ENCODE peak calls at places on chromosomes 1 and 21, in ten cellular contexts. J is nucleus accumbens; X is activated naive CD4-positive, alpha-beta T cell treated with Interleukin-2 at 50 U/mL for 16 hours; Q is stromal cell of bone marrow; I is A673; A is epithelial cell of prostate; U is left cardiac atrium; D is nephron progenitor cell; E is OCI-LY7; Y is CD4-positive, CD25-positive, alpha-beta regulatory T cell. V is an unnamed sample.

GRCh38 chr1:175822575-175822974 is 79.2 kb upstream of the TNR start:
- DNase-seq in J (no peak), X (no peak), Q (peak; percentile 54), I (no peak), A (no peak), U (no peak), D (no peak), E (no peak), Y (no peak), V (no peak)

GRCh38 chr1:166905136-166905535 is 29.1 kb upstream of the TADA1 start:
- DNase-seq in J (no peak), X (no peak), Q (no peak), I (no peak), A (no peak), U (no peak), D (no peak), E (no peak), Y (no peak), V (no peak)

GRCh38 chr1:96116707-96117106 is 604.9 kb upstream of the PTBP2 start:
- DNase-seq in J (no peak), X (no peak), Q (no peak), I (peak; percentile 76), A (no peak), U (no peak), D (no peak), E (no peak), Y (no peak), V (no peak)

GRCh38 chr1:27299385-27300252 is 22.3 kb upstream of the TMEM222 start:
- DNase-seq in J (peak; percentile 29), X (no peak), Q (peak; percentile 84), I (no peak), A (peak; percentile 98), U (peak; percentile 77), D (peak; percentile 52), E (no peak), Y (no peak), V (no peak)

GRCh38 chr21:36188937-36189336 is 32.3 kb downstream of the DOP1B start:
- DNase-seq in J (no peak), X (no peak), Q (no peak), I (no peak), A (no peak), U (no peak), D (no peak), E (no peak), Y (peak; percentile 28), V (peak; percentile 26)

GRCh38 chr1:160365325-160365724 is 1.5 kb upstream of the NHLH1 start:
- DNase-seq in J (no peak), X (no peak), Q (no peak), I (no peak), A (no peak), U (no peak), D (no peak), E (no peak), Y (no peak), V (no peak)

GRCh38 chr1:64921761-64922160 is 44.6 kb downstream of the JAK1 start:
- DNase-seq in J (no peak), X (no peak), Q (no peak), I (no peak), A (no peak), U (no peak), D (no peak), E (no peak), Y (no peak), V (peak; percentile 85)

GRCh38 chr1:213783898-213784297 is 203.9 kb upstream of the PROX1 start:
- DNase-seq in J (no peak), X (no peak), Q (no peak), I (no peak), A (no peak), U (no peak), D (no peak), E (no peak), Y (no peak), V (no peak)

GRCh38 chr1:161047436-161048420 is 2.0 kb upstream of the USF1 start:
- DNase-seq in J (no peak), X (no peak), Q (no peak), I (no peak), A (no peak), U (no peak), D (no peak), E (no peak), Y (no peak), V (no peak)

GRCh38 chr1:8142955-8143629 is 117.0 kb upstream of the ERRFI1 start:
- DNase-seq in J (no peak), X (no peak), Q (no peak), I (no peak), A (no peak), U (no peak), D (no peak), E (no peak), Y (no peak), V (peak; percentile 38)

GRCh38 chr1:208538587-208538986 is 294.4 kb upstream of the PLXNA2 start:
- DNase-seq in J (no peak), X (no peak), Q (no peak), I (no peak), A (no peak), U (no peak), D (no peak), E (no peak), Y (no peak), V (no peak)

GRCh38 chr1:169928438-169929209 is 34.9 kb upstream of the SCYL3 start:
- DNase-seq in J (no peak), X (no peak), Q (peak; percentile 38), I (peak; percentile 59), A (no peak), U (no peak), D (no peak), E (peak; percentile 56), Y (peak; percentile 65), V (peak; percentile 51)

GRCh38 chr1:40838980-40839942 is 22.9 kb downstream of the CITED4 start:
- DNase-seq in J (no peak), X (no peak), Q (no peak), I (no peak), A (no peak), U (no peak), D (no peak), E (no peak), Y (no peak), V (no peak)

GRCh38 chr1:59163268-59164092 is 133.4 kb upstream of the FGGY start:
- DNase-seq in J (no peak), X (no peak), Q (peak; percentile 87), I (no peak), A (peak; percentile 16), U (no peak), D (no peak), E (no peak), Y (no peak), V (no peak)

GRCh38 chr1:43776043-43776761 is 68.9 kb downstream of the ST3GAL3 start:
- DNase-seq in J (no peak), X (no peak), Q (peak; percentile 87), I (peak; percentile 51), A (no peak), U (no peak), D (no peak), E (no peak), Y (no peak), V (no peak)

GRCh38 chr1:205976036-205976435 is 27.2 kb downstream of the RAB7B start:
- DNase-seq in J (no peak), X (no peak), Q (no peak), I (no peak), A (no peak), U (no peak), D (no peak), E (no peak), Y (no peak), V (no peak)

GRCh38 chr1:2155788-2156187 is 38.8 kb downstream of the FAAP20 start:
- DNase-seq in J (no peak), X (no peak), Q (no peak), I (no peak), A (no peak), U (no peak), D (no peak), E (no peak), Y (no peak), V (no peak)

GRCh38 chr21:35578831-35579470 is 481.4 kb downstream of the SETD4 start:
- DNase-seq in J (no peak), X (peak; percentile 28), Q (no peak), I (no peak), A (peak; percentile 34), U (no peak), D (no peak), E (no peak), Y (no peak), V (no peak)

GRCh38 chr1:209884665-209885117 is 53.3 kb upstream of the SYT14 start:
- DNase-seq in J (no peak), X (peak; percentile 65), Q (peak; percentile 99), I (peak; percentile 95), A (peak; percentile 99), U (peak; percentile 46), D (no peak), E (no peak), Y (peak; percentile 20), V (peak; percentile 63)

GRCh38 chr1:212949771-212950170 is 570 bp upstream of the VASH2 start:
- DNase-seq in J (no peak), X (no peak), Q (no peak), I (no peak), A (no peak), U (no peak), D (no peak), E (no peak), Y (no peak), V (no peak)

GRCh38 chr1:54421101-54421504 is 14.9 kb upstream of the SSBP3 start:
- DNase-seq in J (no peak), X (no peak), Q (no peak), I (no peak), A (peak; percentile 22), U (no peak), D (no peak), E (no peak), Y (no peak), V (no peak)

GRCh38 chr1:193283026-193283425 is 96.6 kb upstream of the B3GALT2 start:
- DNase-seq in J (no peak), X (no peak), Q (peak; percentile 25), I (peak; percentile 10), A (no peak), U (no peak), D (no peak), E (no peak), Y (no peak), V (no peak)

GRCh38 chr1:31441073-31441472 is 28.1 kb downstream of the SERINC2 start:
- DNase-seq in J (no peak), X (no peak), Q (no peak), I (no peak), A (no peak), U (no peak), D (no peak), E (no peak), Y (no peak), V (no peak)

GRCh38 chr1:9143250-9143649 is 14.3 kb upstream of the GPR157 start:
- DNase-seq in J (no peak), X (no peak), Q (peak; percentile 79), I (no peak), A (no peak), U (no peak), D (no peak), E (no peak), Y (no peak), V (no peak)

GRCh38 chr1:114485286-114485685 is 25.7 kb downstream of the TRIM33 start:
- DNase-seq in J (no peak), X (no peak), Q (no peak), I (no peak), A (no peak), U (no peak), D (no peak), E (no peak), Y (no peak), V (no peak)